ENCODE peak calls at places on chromosomes 3 and 15, in four cellular contexts. Y is GM13976, A is NB4, X is COR-L47. C is an unnamed sample.
A peak's percentile ranks its signal among the peaks of the same experiment; 100 is the strongest.

GRCh38 chr15:48965972-48966371 is 2.3 kb upstream of the SHC4 start:
- DNase-seq in A (peak; percentile 93), Y (peak; percentile 49), X (peak; percentile 5), C (no peak)

GRCh38 chr15:69951511-69952209 is 146.1 kb downstream of the TLE3 start:
- DNase-seq in A (no peak), Y (no peak), X (peak; percentile 33), C (no peak)

GRCh38 chr15:98712845-98713584 is 64.7 kb downstream of the IGF1R start:
- DNase-seq in Y (no peak), A (no peak), X (no peak), C (no peak)

GRCh38 chr3:170189396-170190256 is 8.1 kb upstream of the PHC3 start:
- DNase-seq in X (no peak), A (peak; percentile 25), Y (no peak), C (no peak)

GRCh38 chr3:47974974-47975470 is 41.2 kb downstream of the MAP4 start:
- DNase-seq in A (no peak), X (no peak), Y (no peak), C (no peak)

GRCh38 chr3:194512895-194513601 is 26.2 kb upstream of the ATP13A3 start:
- DNase-seq in X (peak; percentile 82), Y (no peak), A (no peak), C (no peak)

GRCh38 chr3:133394561-133395311 is 5.1 kb upstream of the BFSP2 start:
- DNase-seq in A (no peak), X (no peak), Y (no peak), C (no peak)

GRCh38 chr3:138032567-138032966 is 22.6 kb downstream of the CLDN18 start:
- DNase-seq in X (no peak), A (no peak), Y (no peak), C (no peak)

GRCh38 chr3:140077406-140077805 is 142.4 kb downstream of the CLSTN2 start:
- DNase-seq in Y (no peak), X (no peak), A (no peak), C (no peak)

GRCh38 chr3:143885803-143886427 is 37.6 kb upstream of the SLC9A9 start:
- DNase-seq in X (peak; percentile 49), A (peak; percentile 53), Y (peak; percentile 38), C (no peak)

GRCh38 chr3:69882560-69882959 is 117.0 kb upstream of the SAMMSON start:
- DNase-seq in Y (no peak), A (no peak), X (no peak), C (no peak)

GRCh38 chr3:78951546-78951945 is 816.3 kb downstream of the ROBO1 start:
- DNase-seq in Y (no peak), X (no peak), A (no peak), C (no peak)

GRCh38 chr3:191259486-191259885 is 60.4 kb downstream of the OSTN start:
- DNase-seq in X (no peak), A (no peak), Y (no peak), C (no peak)

GRCh38 chr3:5651351-5651750 is 463.8 kb downstream of the EDEM1 start:
- DNase-seq in X (no peak), A (no peak), Y (no peak), C (no peak)

GRCh38 chr15:60620707-60621106 is 141.8 kb upstream of the ICE2 start:
- DNase-seq in X (no peak), Y (no peak), A (no peak), C (no peak)

GRCh38 chr3:34090876-34091275 is 292.4 kb downstream of the PDCD6IP start:
- DNase-seq in A (no peak), X (no peak), Y (no peak), C (no peak)

GRCh38 chr3:166351461-166351860 is 514.2 kb upstream of the BCHE start:
- DNase-seq in A (no peak), X (no peak), Y (no peak), C (no peak)

GRCh38 chr3:155093261-155093660 is 13.1 kb downstream of the MME start:
- DNase-seq in A (no peak), X (peak; percentile 87), Y (no peak), C (no peak)

GRCh38 chr3:69197922-69198540 is 75.6 kb upstream of the LMOD3 start:
- DNase-seq in Y (no peak), A (no peak), X (no peak), C (no peak)

GRCh38 chr3:132378048-132378762 is 39.1 kb upstream of the DNAJC13 start:
- DNase-seq in A (no peak), X (no peak), Y (peak; percentile 53), C (no peak)

GRCh38 chr3:57586778-57587177 is 10.4 kb downstream of the ARF4 start:
- DNase-seq in Y (no peak), A (no peak), X (no peak), C (no peak)

GRCh38 chr3:2839886-2840285 is 270.3 kb downstream of the IL5RA start:
- DNase-seq in X (no peak), A (no peak), Y (no peak), C (no peak)

GRCh38 chr3:155325263-155325835 is 31.9 kb upstream of the STRIT1 start:
- DNase-seq in Y (no peak), X (no peak), A (no peak), C (no peak)

GRCh38 chr15:79682285-79682684 is 214.5 kb downstream of the MTHFS start:
- DNase-seq in A (no peak), X (no peak), Y (no peak), C (no peak)

GRCh38 chr3:31321620-31322019 is 211.1 kb upstream of the STT3B start:
- DNase-seq in Y (no peak), X (no peak), A (no peak), C (no peak)

GRCh38 chr3:24683090-24683489 is 188.4 kb upstream of the THRB start:
- DNase-seq in Y (no peak), X (no peak), A (no peak), C (no peak)

GRCh38 chr15:70053006-70053702 is 44.6 kb downstream of the TLE3 start:
- DNase-seq in A (no peak), X (no peak), Y (no peak), C (no peak)

GRCh38 chr3:52865994-52866393 is 31.2 kb upstream of the MUSTN1 start:
- DNase-seq in X (no peak), Y (no peak), A (no peak), C (no peak)

GRCh38 chr3:99882436-99883137 is 64.9 kb downstream of the CMSS1 start:
- DNase-seq in A (no peak), X (no peak), Y (no peak), C (no peak)

GRCh38 chr15:71691700-71692417 is 118.5 kb upstream of the NR2E3 start:
- DNase-seq in A (no peak), Y (no peak), X (no peak), C (peak; percentile 58)

GRCh38 chr3:50519471-50520089 is 16.1 kb upstream of the CACNA2D2 start:
- DNase-seq in X (peak; percentile 18), A (peak; percentile 64), Y (peak; percentile 77), C (no peak)

GRCh38 chr3:188205992-188206416 is 52.0 kb downstream of the LPP start:
- DNase-seq in X (no peak), A (peak; percentile 16), Y (no peak), C (no peak)

GRCh38 chr3:76061654-76062053 is 276.3 kb upstream of the ZNF717 start:
- DNase-seq in Y (no peak), X (no peak), A (no peak), C (no peak)

GRCh38 chr15:35696767-35697231 is 150.8 kb upstream of the DPH6 start:
- DNase-seq in A (no peak), X (no peak), Y (no peak), C (no peak)